ENCODE peak calls at places on chromosome 9, in seven cellular contexts. E is BJ, H is heart right ventricle, F is GM12878, K is HCT116, Q is mucosa of descending colon, U is fibroblast of pulmonary artery. S is an unnamed sample.

GRCh38 chr9:100317706-100318105 is 35.0 kb downstream of the TEX10 start:
- DNase-seq in U (peak), E (no peak), F (no peak), K (no peak), H (no peak), Q (no peak), S (peak)

GRCh38 chr9:94656190-94656589 is 16.9 kb upstream of the FBP1 start:
- DNase-seq in K (no peak), E (no peak), U (peak), Q (peak), F (peak), H (no peak), S (no peak)

GRCh38 chr9:86925686-86926085 is 21.6 kb downstream of the GAS1 start:
- DNase-seq in E (peak), U (peak), K (no peak), H (no peak), Q (no peak), F (no peak), S (no peak)

GRCh38 chr9:35696520-35697215 is 6.9 kb upstream of the TPM2 start:
- DNase-seq in K (peak), E (no peak), F (no peak), H (peak), Q (peak), U (peak), S (peak)

GRCh38 chr9:37976714-37977477 is 73.0 kb upstream of the SLC25A51 start:
- DNase-seq in E (peak), Q (no peak), U (peak), F (no peak), H (no peak), K (no peak), S (peak)

GRCh38 chr9:87594218-87594617 is 96.6 kb downstream of the DAPK1 start:
- DNase-seq in F (no peak), K (no peak), H (no peak), E (no peak), Q (no peak), U (peak), S (no peak)

GRCh38 chr9:136437430-136437829 is 2.2 kb downstream of the INPP5E start:
- DNase-seq in F (no peak), E (peak), Q (no peak), K (no peak), U (peak), H (no peak), S (peak)

GRCh38 chr9:112711050-112711689 is 6.7 kb downstream of the INIP start:
- DNase-seq in F (no peak), E (no peak), Q (no peak), H (no peak), K (no peak), U (peak), S (peak)

GRCh38 chr9:110031511-110032173 is 176.3 kb downstream of the C9orf152 start:
- DNase-seq in F (no peak), E (no peak), K (no peak), U (peak), H (no peak), Q (no peak), S (peak)

GRCh38 chr9:86093788-86094555 is 5.4 kb downstream of the GOLM1 start:
- DNase-seq in E (no peak), H (no peak), K (peak), Q (peak), F (peak), U (no peak), S (no peak)

GRCh38 chr9:105832311-105832710 is 138.0 kb downstream of the TMEM38B start:
- DNase-seq in Q (no peak), K (no peak), H (no peak), F (no peak), U (no peak), E (no peak), S (no peak)

GRCh38 chr9:116149844-116150243 is 3.7 kb upstream of the PAPPA start:
- DNase-seq in Q (peak), F (no peak), K (peak), H (no peak), E (no peak), U (peak), S (peak)
- TF ChIP-seq CTCF in Q (peak), F (peak), K (peak), H (peak), E (peak), U (peak), S (peak)

GRCh38 chr9:16031486-16031885 is 478.6 kb downstream of the CCDC171 start:
- DNase-seq in U (no peak), E (no peak), F (no peak), Q (no peak), H (no peak), K (no peak), S (no peak)

GRCh38 chr9:16033253-16033652 is 480.4 kb downstream of the CCDC171 start:
- DNase-seq in K (no peak), E (no peak), Q (no peak), H (no peak), F (no peak), U (no peak), S (no peak)

GRCh38 chr9:16031971-16032370 is 479.1 kb downstream of the CCDC171 start:
- DNase-seq in E (no peak), U (no peak), K (no peak), F (no peak), H (no peak), Q (no peak), S (peak)

GRCh38 chr9:16033921-16034320 is 481.1 kb downstream of the CCDC171 start:
- DNase-seq in K (no peak), H (no peak), U (no peak), Q (no peak), F (no peak), E (no peak), S (no peak)

GRCh38 chr9:16032799-16033198 is 480.0 kb downstream of the CCDC171 start:
- DNase-seq in Q (no peak), E (no peak), F (no peak), H (no peak), U (peak), K (peak), S (peak)
- TF ChIP-seq CTCF in Q (no peak), E (peak), F (no peak), H (no peak), U (peak), K (peak), S (no peak)

DNA sequence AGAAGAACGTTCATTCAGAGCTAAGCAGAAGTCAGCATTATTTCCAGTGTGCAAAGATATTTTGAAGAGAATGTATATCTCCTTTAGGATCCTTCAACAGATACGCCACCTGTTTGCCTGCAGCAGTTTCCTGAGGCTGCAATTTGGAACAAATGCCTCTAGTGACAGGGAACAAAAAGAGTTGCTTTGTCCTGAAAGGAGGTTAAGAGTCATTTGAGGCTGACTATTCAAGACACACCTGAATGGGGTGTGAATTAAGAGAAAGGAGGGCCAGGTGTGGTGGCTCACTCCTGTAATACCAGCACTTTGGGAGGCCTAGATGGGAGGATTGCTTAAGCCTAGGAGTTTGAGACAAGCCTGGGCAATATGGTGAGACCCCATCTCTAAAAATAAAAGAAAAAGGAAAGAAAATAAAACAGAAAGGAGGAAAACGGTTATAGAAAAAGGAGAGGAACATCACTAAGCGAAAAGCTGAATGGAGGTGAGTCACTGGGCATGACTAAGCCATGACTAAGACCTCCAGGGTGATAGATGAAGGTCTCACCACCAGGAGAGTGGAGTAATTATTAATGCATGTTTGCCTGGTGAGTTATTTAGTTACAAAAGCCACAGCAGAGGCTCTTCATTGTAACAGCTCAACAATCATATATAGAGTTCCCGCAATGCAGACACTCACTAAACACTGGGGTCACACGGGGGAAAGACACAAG is 255.2 kb upstream of the TNC start:
- DNase-seq in F (peak), E (peak), Q (no peak), U (peak), H (no peak), K (peak), S (peak)
- TF ChIP-seq CTCF in F (no peak), E (peak), Q (no peak), U (no peak), H (no peak), K (no peak), S (no peak)

GRCh38 chr9:127887792-127888191 is 10.3 kb upstream of the AK1 start:
- DNase-seq in F (no peak), K (no peak), E (no peak), H (no peak), U (no peak), Q (no peak), S (no peak)
- TF ChIP-seq CTCF in F (peak), K (peak), E (peak), H (no peak), U (peak), Q (no peak), S (no peak)

S was measured in MCF 10A.